ENCODE peak calls at places on chromosomes 5 and 9, in six cellular contexts. Q is GM12892, D is SK-N-SH, F is K562, L is HepG2, X is GM12878. C is an unnamed sample.

GRCh38 chr5:138595396-138595795 is 20.2 kb upstream of the HSPA9 start:
- DNase-seq in D (no peak), L (no peak), F (no peak), X (no peak), Q (no peak), C (no peak)

GRCh38 chr9:129176786-129177442 is 1.1 kb downstream of the IER5L start:
- DNase-seq in F (no peak), D (peak), X (no peak), Q (no peak), L (no peak), C (no peak)

GRCh38 chr9:27422435-27422834 is 101.7 kb upstream of the IFNK start:
- DNase-seq in D (no peak), X (no peak), L (no peak), F (no peak), Q (no peak), C (no peak)

GRCh38 chr9:36903541-36904435 is 130.3 kb downstream of the PAX5 start:
- DNase-seq in X (peak), Q (no peak), L (peak), F (peak), D (peak), C (no peak)

GRCh38 chr5:138160706-138161105 is 17.7 kb downstream of the BRD8 start:
- DNase-seq in F (no peak), X (no peak), Q (no peak), L (no peak), D (no peak), C (no peak)

GRCh38 chr5:932151-932627 is 39.5 kb downstream of the TRIP13 start:
- DNase-seq in F (no peak), D (no peak), Q (no peak), X (no peak), L (no peak), C (no peak)

GRCh38 chr5:74870299-74871067 is 4.3 kb upstream of the FAM169A start:
- DNase-seq in X (no peak), L (no peak), F (no peak), D (no peak), Q (no peak), C (no peak)

GRCh38 chr5:142012186-142012785 is 541 bp downstream of the GNPDA1 start:
- DNase-seq in D (peak), L (peak), Q (no peak), F (peak), X (no peak), C (no peak)

GRCh38 chr5:59506285-59506877 is 387.1 kb downstream of the PDE4D start:
- DNase-seq in X (no peak), D (no peak), Q (no peak), F (no peak), L (peak), C (no peak)

GRCh38 chr9:110048976-110049698 is 158.8 kb downstream of the C9orf152 start:
- DNase-seq in L (no peak), F (no peak), Q (peak), X (no peak), D (peak), C (peak)

GRCh38 chr9:91515074-91515687 is 91.5 kb upstream of the NFIL3 start:
- DNase-seq in L (no peak), F (peak), X (peak), D (no peak), Q (no peak), C (no peak)

GRCh38 chr5:3619584-3619983 is 24.0 kb downstream of the IRX1 start:
- DNase-seq in F (no peak), X (no peak), L (no peak), D (no peak), Q (no peak), C (no peak)

GRCh38 chr5:77993141-77993540 is 217.0 kb upstream of the TBCA start:
- DNase-seq in X (no peak), L (no peak), D (no peak), Q (no peak), F (no peak), C (no peak)

GRCh38 chr9:7788772-7789171 is 10.8 kb downstream of the DMAC1 start:
- DNase-seq in D (no peak), X (no peak), L (no peak), F (no peak), Q (no peak), C (no peak)

GRCh38 chr5:32443145-32443540 is 1.4 kb downstream of the ZFR start:
- DNase-seq in D (peak), F (peak), L (no peak), X (peak), Q (no peak), C (no peak)

GRCh38 chr5:93299596-93300308 is 281.3 kb downstream of the NR2F1-AS1 start:
- DNase-seq in X (no peak), L (no peak), D (no peak), F (no peak), Q (no peak), C (no peak)

GRCh38 chr5:61228691-61229280 is 66.5 kb upstream of the SMIM15 start:
- DNase-seq in L (no peak), F (no peak), X (no peak), Q (peak), D (no peak), C (peak)

GRCh38 chr5:98076501-98076900 is 697.0 kb upstream of the RGMB start:
- DNase-seq in L (no peak), X (no peak), F (no peak), Q (no peak), D (no peak), C (no peak)

GRCh38 chr5:460413-460700 is 17.4 kb downstream of the EXOC3 start:
- DNase-seq in X (no peak), D (no peak), Q (no peak), F (no peak), L (no peak), C (no peak)

GRCh38 chr5:41148448-41148847 is 64.9 kb downstream of the C6 start:
- DNase-seq in X (no peak), L (no peak), F (no peak), Q (no peak), D (no peak), C (no peak)

GRCh38 chr9:20307662-20308061 is 314.6 kb downstream of the MLLT3 start:
- DNase-seq in F (no peak), X (no peak), Q (no peak), L (no peak), D (no peak), C (no peak)

GRCh38 chr9:96381696-96382095 is 1.8 kb downstream of the SLC35D2 start:
- DNase-seq in Q (no peak), X (no peak), D (no peak), F (no peak), L (no peak), C (no peak)

GRCh38 chr9:96379461-96379860 is 4.0 kb downstream of the SLC35D2 start:
- DNase-seq in F (no peak), D (no peak), Q (no peak), L (no peak), X (no peak), C (no peak)

GRCh38 chr9:96382839-96383164 is 709 bp downstream of the SLC35D2 start:
- DNase-seq in Q (no peak), D (no peak), F (no peak), L (no peak), X (no peak), C (no peak)

GRCh38 chr9:96383165-96383939 is at the start of gene SLC35D2:
- DNase-seq in F (peak), Q (no peak), D (peak), L (peak), X (no peak), C (peak)

DNA sequence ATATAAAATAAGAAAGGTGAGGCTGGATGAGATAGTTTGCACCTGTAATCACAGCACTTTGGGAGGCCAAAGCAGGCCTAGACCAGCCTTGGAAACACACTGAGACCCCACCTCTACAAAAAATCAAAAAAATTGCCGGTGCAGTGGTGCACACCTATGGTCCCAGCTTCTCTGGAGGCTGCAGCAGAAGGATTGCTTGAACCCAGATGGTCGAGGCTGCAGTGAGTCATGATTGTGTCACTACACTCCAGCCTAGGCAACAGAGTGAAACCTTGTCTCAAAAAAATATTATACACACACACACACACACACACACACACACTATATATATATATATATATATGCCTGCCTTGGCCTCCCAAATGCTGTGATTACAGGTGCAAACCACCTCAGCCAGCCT is 1.3 kb downstream of the SLC35D2 start:
- DNase-seq in F (no peak), D (no peak), L (peak), X (no peak), Q (no peak), C (no peak)
- TF ChIP-seq TAF1 in F (no peak), D (no peak), L (no peak), X (no peak), Q (no peak), C (no peak)

GRCh38 chr5:125882061-125882460 is 541.1 kb upstream of the GRAMD2B start:
- DNase-seq in F (no peak), D (no peak), X (no peak), L (no peak), Q (no peak), C (no peak)

GRCh38 chr5:125888358-125888757 is 534.9 kb upstream of the GRAMD2B start:
- DNase-seq in X (no peak), D (no peak), Q (no peak), F (no peak), L (no peak), C (no peak)

DNA sequence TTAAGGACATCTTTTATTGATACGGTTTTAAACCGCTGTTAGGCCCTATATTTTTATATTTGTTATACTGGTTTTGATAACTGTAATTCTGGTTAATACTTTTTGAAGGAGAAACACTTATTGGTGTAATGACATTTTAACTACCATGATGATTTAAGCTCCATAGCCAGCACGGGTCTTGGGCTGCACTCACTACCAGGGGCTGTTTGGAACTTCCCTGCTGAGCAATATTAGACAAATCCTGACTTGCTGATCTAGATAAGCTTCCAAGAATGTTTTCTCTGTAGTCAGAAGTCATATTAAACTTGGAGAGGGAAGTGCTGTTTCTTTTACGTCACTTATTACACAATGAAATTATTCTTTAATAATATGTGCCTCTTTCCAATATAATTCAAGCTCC is 540.0 kb upstream of the GRAMD2B start:
- DNase-seq in Q (no peak), D (no peak), F (no peak), L (no peak), X (no peak), C (no peak)
- TF ChIP-seq POLR2AphosphoS5 in Q (no peak), D (no peak), F (no peak), L (no peak), X (no peak), C (no peak)

DNA sequence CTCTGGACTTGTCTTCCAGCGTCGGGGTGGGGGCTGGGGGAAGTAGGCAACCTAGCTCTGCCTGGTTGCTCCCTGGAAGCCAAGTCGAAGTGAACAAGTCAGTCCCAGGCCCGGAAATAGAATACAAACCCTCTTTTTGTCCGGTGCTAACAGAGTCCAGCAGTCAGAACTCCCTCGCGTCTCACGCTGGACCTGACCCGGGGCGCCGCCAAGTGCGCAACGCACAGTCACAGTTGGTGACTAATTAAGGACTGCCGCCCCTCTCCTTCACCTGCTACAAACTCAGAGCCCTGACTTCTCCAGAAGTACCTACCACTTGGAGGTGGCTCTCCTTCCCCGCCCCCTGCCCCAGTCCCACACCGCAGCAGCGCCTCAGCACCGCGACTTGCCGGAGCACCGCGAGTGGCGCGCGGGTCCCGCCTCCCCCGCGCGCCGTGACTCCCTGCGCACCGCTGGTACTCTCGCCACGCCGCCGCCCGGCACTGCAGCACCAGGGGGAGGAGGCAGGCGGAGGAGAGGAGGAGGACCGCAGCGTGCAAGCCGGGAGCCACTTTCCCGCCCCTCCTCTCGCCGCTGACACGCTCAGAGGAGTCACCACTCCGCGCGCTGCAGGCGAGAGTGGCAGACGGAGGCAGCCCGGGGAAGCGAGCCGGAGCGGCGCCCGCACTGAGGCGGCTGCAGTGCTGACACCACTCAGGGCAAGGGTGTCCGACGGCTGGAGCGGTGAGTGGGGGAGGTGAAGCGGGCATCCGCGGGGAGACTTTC is at the start of gene SV2C:
- DNase-seq in X (no peak), L (no peak), F (no peak), Q (peak), D (peak), C (peak)
- TF ChIP-seq TAF1 in X (no peak), L (no peak), F (no peak), Q (no peak), D (no peak), C (no peak)

GRCh38 chr9:121598167-121599000 is 53.0 kb upstream of the DAB2IP start:
- DNase-seq in Q (no peak), X (no peak), F (no peak), L (no peak), D (no peak), C (no peak)
- TF ChIP-seq POLR2AphosphoS5 in Q (no peak), X (no peak), F (no peak), L (no peak), D (no peak), C (no peak)

GRCh38 chr5:181241393-181241975 is 2.2 kb downstream of the RACK1 start:
- DNase-seq in D (peak), L (peak), X (no peak), F (no peak), Q (no peak), C (no peak)
- TF ChIP-seq TAF1 in D (peak), L (no peak), X (no peak), F (no peak), Q (no peak), C (no peak)

GRCh38 chr9:121744002-121744686 is 92.7 kb downstream of the DAB2IP start:
- DNase-seq in X (no peak), Q (peak), F (peak), L (peak), D (peak), C (peak)

GRCh38 chr9:121742923-121743322 is 91.5 kb downstream of the DAB2IP start:
- DNase-seq in Q (no peak), X (no peak), D (no peak), F (no peak), L (no peak), C (no peak)

GRCh38 chr9:121745396-121745695 is 93.9 kb downstream of the DAB2IP start:
- DNase-seq in D (no peak), F (no peak), Q (no peak), X (no peak), L (no peak), C (no peak)

GRCh38 chr9:121744687-121745395 is 93.4 kb downstream of the DAB2IP start:
- DNase-seq in X (no peak), Q (no peak), L (peak), F (no peak), D (no peak), C (no peak)

DNA sequence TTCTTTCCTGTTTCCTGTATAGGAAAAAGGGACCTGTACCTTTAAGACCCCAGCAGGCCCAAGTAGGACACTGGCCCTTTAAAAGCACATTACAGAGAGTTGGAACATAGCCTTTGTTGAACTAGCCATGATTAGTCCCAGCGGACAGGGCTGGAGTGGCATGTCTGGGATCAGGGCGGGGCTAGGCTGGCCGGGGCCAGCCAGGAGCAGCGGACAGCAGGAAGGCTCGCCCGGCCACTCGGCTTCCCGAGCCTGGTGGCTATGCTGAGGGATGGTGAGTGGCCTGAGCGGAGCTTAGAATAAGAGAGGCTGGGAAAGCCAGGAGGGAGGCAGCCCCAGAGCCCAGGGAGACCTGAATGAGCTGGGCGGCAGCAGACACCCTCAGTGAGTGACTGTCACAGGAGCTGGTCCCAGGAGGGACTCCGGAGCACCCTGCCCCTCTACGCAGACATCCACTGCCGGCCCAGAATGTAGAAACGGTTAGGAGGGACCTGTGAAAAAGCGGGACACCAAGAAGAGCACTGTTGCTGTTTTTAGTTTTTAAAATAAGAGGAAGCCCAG is 92.1 kb downstream of the DAB2IP start:
- DNase-seq in D (peak), Q (no peak), L (peak), X (no peak), F (peak), C (no peak)
- TF ChIP-seq POLR2AphosphoS5 in D (no peak), Q (no peak), L (no peak), X (no peak), F (no peak), C (no peak)

GRCh38 chr5:157818368-157818767 is 40.6 kb downstream of the CLINT1 start:
- DNase-seq in Q (no peak), F (no peak), L (no peak), X (no peak), D (no peak), C (no peak)

GRCh38 chr5:157821405-157821804 is 37.5 kb downstream of the CLINT1 start:
- DNase-seq in X (no peak), L (no peak), Q (no peak), F (no peak), D (no peak), C (no peak)

GRCh38 chr5:157819502-157820125 is 39.3 kb downstream of the CLINT1 start:
- DNase-seq in L (peak), F (no peak), D (no peak), Q (no peak), X (no peak), C (no peak)

GRCh38 chr5:157821822-157822622 is 36.9 kb downstream of the CLINT1 start:
- DNase-seq in F (no peak), X (no peak), D (no peak), L (peak), Q (no peak), C (no peak)

GRCh38 chr5:157820593-157821252 is 38.2 kb downstream of the CLINT1 start:
- DNase-seq in L (peak), Q (no peak), D (peak), F (peak), X (no peak), C (no peak)
- TF ChIP-seq TAF1 in L (no peak), Q (no peak), D (no peak), F (no peak), X (no peak), C (no peak)

GRCh38 chr9:84694248-84694647 is 24.7 kb downstream of the NTRK2 start:
- DNase-seq in Q (no peak), L (no peak), X (peak), D (no peak), F (no peak), C (no peak)
- TF ChIP-seq POLR2AphosphoS5 in Q (no peak), L (no peak), X (no peak), D (no peak), F (no peak), C (no peak)

DNA sequence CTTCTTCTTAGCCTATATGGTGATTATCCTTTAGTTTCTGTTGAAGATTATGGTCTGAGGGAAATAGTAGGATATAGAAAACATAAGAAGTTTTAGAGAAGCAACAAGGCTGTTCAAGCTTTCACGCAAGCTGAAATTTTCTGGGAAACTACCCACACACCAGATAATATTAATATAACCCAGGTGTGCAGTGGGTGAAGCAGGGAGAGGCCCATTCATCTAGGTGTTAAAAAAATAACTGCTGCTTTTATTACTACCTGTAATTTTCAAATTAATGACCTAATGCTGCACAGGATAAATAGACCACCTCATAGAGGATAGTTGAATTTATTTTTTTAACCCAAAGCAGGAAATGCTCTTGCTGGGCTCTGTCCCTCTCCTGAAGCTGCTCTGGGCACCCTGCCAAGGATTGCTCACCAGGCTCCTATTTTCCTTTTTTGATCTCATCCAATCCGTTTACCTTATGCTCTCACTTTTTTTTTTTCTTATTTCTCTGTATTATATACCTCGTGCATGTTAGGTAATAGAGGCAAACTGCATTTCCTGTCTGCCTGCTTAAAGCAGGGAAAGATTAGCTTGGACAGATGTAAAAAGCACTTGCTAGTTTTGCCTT is 124.3 kb upstream of the SLC12A2 start:
- DNase-seq in Q (no peak), X (no peak), D (peak), L (peak), F (peak), C (no peak)
- TF ChIP-seq TAF1 in Q (no peak), X (no peak), D (no peak), L (no peak), F (no peak), C (no peak)

GRCh38 chr9:35828716-35829083 is at the start of gene FAM221B:
- DNase-seq in Q (no peak), D (no peak), X (no peak), F (no peak), L (no peak), C (no peak)

GRCh38 chr9:35827486-35827885 is 1.0 kb downstream of the FAM221B start:
- DNase-seq in X (no peak), L (no peak), Q (no peak), F (no peak), D (no peak), C (no peak)

GRCh38 chr9:35831040-35831439 is 2.0 kb downstream of the TMEM8B start:
- DNase-seq in L (no peak), Q (no peak), D (no peak), X (no peak), F (no peak), C (no peak)

GRCh38 chr9:35829764-35830096 is 702 bp downstream of the TMEM8B start:
- DNase-seq in X (no peak), F (no peak), Q (no peak), D (no peak), L (peak), C (no peak)

GRCh38 chr9:35829084-35829763 is at the start of gene TMEM8B:
- DNase-seq in X (no peak), L (peak), Q (peak), F (peak), D (peak), C (peak)
- TF ChIP-seq POLR2AphosphoS5 in X (no peak), L (no peak), Q (no peak), F (no peak), D (no peak), C (no peak)